ENCODE peak calls at places on chromosomes 16 and 17, in six cellular contexts. O is NCI-H460; Z is WTC11; L is GM06990; B is heart right ventricle; I is activated naive CD8-positive, alpha-beta T cell treated with anti-CD3 and anti-CD28 coated beads, Interleukin-2, amount 50 U/mL, for 24 hours. D is an unnamed sample.
A peak's percentile ranks its signal among the peaks of the same experiment; 100 is the strongest.

GRCh38 chr16:85098565-85098964 is 13.7 kb downstream of the CIBAR2 start:
- DNase-seq in O (no peak), Z (no peak), I (no peak), B (no peak), L (no peak), D (no peak)

GRCh38 chr17:48597492-48597774 is 3.9 kb upstream of the HOXB5 start:
- DNase-seq in O (no peak), I (no peak), B (no peak), Z (no peak), L (no peak), D (no peak)

GRCh38 chr17:50020841-50021599 is 26.0 kb upstream of the DLX3 start:
- DNase-seq in L (no peak), B (no peak), O (no peak), I (no peak), Z (no peak), D (no peak)

GRCh38 chr17:62857526-62857925 is 49.4 kb upstream of the MARCHF10 start:
- DNase-seq in O (no peak), I (no peak), Z (no peak), B (no peak), L (no peak), D (no peak)

GRCh38 chr16:74862743-74863244 is 88.2 kb upstream of the FA2H start:
- DNase-seq in Z (no peak), B (no peak), O (peak; percentile 49), I (peak; percentile 6), L (no peak), D (peak; percentile 79)

GRCh38 chr17:82338858-82339633 is 5.5 kb upstream of the SECTM1 start:
- DNase-seq in Z (peak; percentile 11), I (no peak), L (no peak), B (no peak), O (peak; percentile 52), D (no peak)

GRCh38 chr16:4409081-4409932 is 7.1 kb downstream of the CORO7 start:
- DNase-seq in I (no peak), B (no peak), O (no peak), L (no peak), Z (no peak), D (no peak)

GRCh38 chr16:19524356-19524865 is 669 bp downstream of the CCP110 start:
- DNase-seq in O (no peak), I (no peak), B (no peak), Z (no peak), L (no peak), D (peak; percentile 20)

GRCh38 chr16:53781023-53781605 is 77.2 kb downstream of the FTO start:
- DNase-seq in O (no peak), Z (no peak), I (no peak), B (no peak), L (no peak), D (no peak)

GRCh38 chr17:38851434-38851833 is 2.1 kb downstream of the RPL23 start:
- DNase-seq in I (no peak), O (no peak), Z (no peak), B (no peak), L (no peak), D (no peak)

GRCh38 chr17:82274134-82275020 is 877 bp upstream of the CSNK1D start:
- DNase-seq in I (no peak), L (no peak), Z (no peak), B (no peak), O (no peak), D (no peak)

GRCh38 chr17:78822552-78822951 is 18.1 kb downstream of the USP36 start:
- DNase-seq in I (no peak), B (no peak), L (no peak), O (no peak), Z (no peak), D (no peak)

GRCh38 chr16:85534536-85535351 is 78.4 kb upstream of the GSE1 start:
- DNase-seq in L (no peak), O (no peak), I (no peak), B (no peak), Z (no peak), D (no peak)

GRCh38 chr16:9091867-9092281 is 430 bp downstream of the HAPSTR1 start:
- DNase-seq in Z (peak; percentile 31), O (no peak), B (no peak), L (peak; percentile 75), I (peak; percentile 55), D (no peak)

GRCh38 chr16:4314532-4315184 is 1.2 kb upstream of the GLIS2 start:
- DNase-seq in L (no peak), I (peak; percentile 26), O (no peak), Z (no peak), B (no peak), D (no peak)

GRCh38 chr17:72560303-72561247 is 439.8 kb downstream of the SOX9 start:
- DNase-seq in O (peak; percentile 41), B (no peak), I (peak; percentile 41), Z (peak; percentile 70), L (peak; percentile 18), D (peak; percentile 87)

GRCh38 chr17:82065193-82065637 is 389 bp downstream of the DUS1L start:
- DNase-seq in Z (no peak), L (peak; percentile 57), O (no peak), B (peak; percentile 29), I (peak; percentile 29), D (no peak)

GRCh38 chr16:29806641-29807425 is 504 bp downstream of the MAZ start:
- DNase-seq in B (peak; percentile 63), O (no peak), L (peak; percentile 58), I (peak; percentile 74), Z (peak; percentile 68), D (peak; percentile 36)

GRCh38 chr16:74606521-74607309 is at the start of gene GLG1:
- DNase-seq in L (peak; percentile 93), Z (peak; percentile 90), O (peak; percentile 75), I (peak; percentile 94), B (peak; percentile 94), D (peak; percentile 92)

GRCh38 chr17:51032850-51033249 is 87.8 kb downstream of the SPAG9 start:
- DNase-seq in O (no peak), Z (no peak), I (no peak), B (no peak), L (no peak), D (no peak)

GRCh38 chr17:32348483-32348800 is 1.5 kb upstream of the ZNF207 start:
- DNase-seq in Z (no peak), I (no peak), B (no peak), L (no peak), O (no peak), D (no peak)

GRCh38 chr16:65749566-65749965 is 616.9 kb upstream of the CDH5 start:
- DNase-seq in I (no peak), O (no peak), Z (no peak), L (no peak), B (no peak), D (no peak)

GRCh38 chr16:56609463-56609921 is 1.1 kb downstream of the MT2A start:
- DNase-seq in Z (no peak), B (no peak), I (peak; percentile 77), L (peak; percentile 73), O (peak; percentile 69), D (peak; percentile 77)

GRCh38 chr16:12651765-12652531 is 151.7 kb downstream of the CPPED1 start:
- DNase-seq in L (no peak), B (no peak), I (no peak), Z (no peak), O (no peak), D (no peak)

GRCh38 chr17:39077874-39078273 is 73.6 kb downstream of the PLXDC1 start:
- DNase-seq in B (no peak), I (no peak), Z (no peak), O (no peak), L (no peak), D (no peak)

GRCh38 chr17:54956802-54957201 is 11.7 kb downstream of the COX11 start:
- DNase-seq in Z (no peak), B (no peak), I (no peak), L (no peak), O (no peak), D (no peak)

GRCh38 chr17:17792143-17792550 is 44.6 kb downstream of the SREBF1 start:
- DNase-seq in O (no peak), Z (no peak), L (no peak), B (no peak), I (no peak), D (no peak)

GRCh38 chr17:81480140-81480917 is 32.3 kb downstream of the ACTG1 start:
- DNase-seq in B (no peak), I (no peak), Z (no peak), O (no peak), L (no peak), D (no peak)

GRCh38 chr17:42104264-42104663 is 6.0 kb upstream of the ZNF385C start:
- DNase-seq in B (no peak), O (no peak), I (no peak), L (no peak), Z (no peak), D (no peak)

GRCh38 chr17:40547079-40547784 is 18.0 kb downstream of the CCR7 start:
- DNase-seq in Z (peak; percentile 7), L (peak; percentile 71), O (no peak), B (no peak), I (peak; percentile 74), D (no peak)

GRCh38 chr17:52233176-52233575 is 74.7 kb upstream of the CA10 start:
- DNase-seq in Z (no peak), B (no peak), I (no peak), O (no peak), L (no peak), D (no peak)

GRCh38 chr16:4395055-4395726 is 21.2 kb downstream of the CORO7 start:
- DNase-seq in B (no peak), Z (no peak), I (no peak), L (no peak), O (no peak), D (no peak)

GRCh38 chr16:85798901-85799496 is 345 bp downstream of the EMC8 start:
- DNase-seq in L (peak; percentile 62), O (no peak), Z (peak; percentile 25), I (peak; percentile 44), B (peak; percentile 34), D (peak; percentile 64)

GRCh38 chr17:8253801-8254200 is 4.7 kb downstream of the PFAS start:
- DNase-seq in L (no peak), I (no peak), B (no peak), O (no peak), Z (no peak), D (no peak)

GRCh38 chr17:7021993-7022778 is 664 bp upstream of the BCL6B start:
- DNase-seq in I (peak; percentile 89), Z (peak; percentile 90), B (peak; percentile 86), L (peak; percentile 87), O (peak; percentile 68), D (peak; percentile 86)